ENCODE peak calls at places on chromosomes 12 and 14, in four cellular contexts. One of them, this sample, is unnamed. For H3K4me1, the result is how much of the 10 kb centered on the place peaks cover.

GRCh38 chr12:114529956-114530355 is 124.0 kb upstream of the TBX5 start:
- DNase-seq in neuronal stem cell: no peak
- DNase-seq in H9: no peak
- DNase-seq in K562: no peak
- DNase-seq in this sample: no peak

GRCh38 chr12:117472983-117473382 is 111.6 kb upstream of the NOS1 start:
- DNase-seq in neuronal stem cell: peak
- DNase-seq in K562: peak
- DNase-seq in H9: peak
- DNase-seq in this sample: no peak

GRCh38 chr14:64682173-64682710 is 22.0 kb upstream of the PLEKHG3 start:
- DNase-seq in neuronal stem cell: no peak
- DNase-seq in K562: no peak
- DNase-seq in H9: peak
- DNase-seq in this sample: no peak

GRCh38 chr12:123270380-123271181 is 1.1 kb downstream of the CDK2AP1 start:
- DNase-seq in K562: peak
- DNase-seq in neuronal stem cell: no peak
- DNase-seq in H9: no peak
- DNase-seq in this sample: peak

GRCh38 chr12:2118061-2118460 is 65.3 kb downstream of the CACNA1C start:
- DNase-seq in K562: peak
- DNase-seq in neuronal stem cell: no peak
- DNase-seq in H9: no peak
- DNase-seq in this sample: no peak

GRCh38 chr12:122356192-122356635 is 66.3 kb downstream of the CLIP1 start:
- DNase-seq in neuronal stem cell: peak
- DNase-seq in H9: peak
- DNase-seq in K562: peak
- DNase-seq in this sample: peak

GRCh38 chr12:19530631-19531020 is 91.3 kb downstream of the AEBP2 start:
- DNase-seq in H9: no peak
- DNase-seq in K562: no peak
- DNase-seq in neuronal stem cell: no peak
- DNase-seq in this sample: no peak

GRCh38 chr12:66304296-66304915 is 2.1 kb downstream of the HELB start:
- DNase-seq in H9: no peak
- DNase-seq in K562: no peak
- DNase-seq in neuronal stem cell: no peak
- DNase-seq in this sample: no peak

GRCh38 chr12:106712768-106713167 is 61.7 kb upstream of the RIC8B start:
- DNase-seq in K562: no peak
- DNase-seq in neuronal stem cell: no peak
- DNase-seq in H9: no peak
- DNase-seq in this sample: no peak

GRCh38 chr12:106710143-106710893 is 64.2 kb upstream of the RIC8B start:
- DNase-seq in K562: no peak
- DNase-seq in H9: no peak
- DNase-seq in neuronal stem cell: peak
- DNase-seq in this sample: no peak

GRCh38 chr12:106711316-106711715 is 63.2 kb upstream of the RIC8B start:
- DNase-seq in H9: no peak
- DNase-seq in neuronal stem cell: no peak
- DNase-seq in K562: no peak
- DNase-seq in this sample: no peak

GRCh38 chr12:106705971-106706370 is 68.5 kb upstream of the RIC8B start:
- DNase-seq in neuronal stem cell: no peak
- DNase-seq in H9: no peak
- DNase-seq in K562: no peak
- DNase-seq in this sample: no peak

GRCh38 chr12:106709068-106709511 is 65.4 kb upstream of the RIC8B start:
- DNase-seq in K562: no peak
- DNase-seq in neuronal stem cell: no peak
- DNase-seq in H9: no peak
- DNase-seq in this sample: no peak
- H3K4me2 ChIP-seq in K562: no peak
- H3K4me2 ChIP-seq in neuronal stem cell: no peak
- H3K4me2 ChIP-seq in H9: no peak
- H3K4me2 ChIP-seq in this sample: no peak

GRCh38 chr14:23095196-23096108 is at the start of gene C14orf119:
- DNase-seq in K562: peak
- DNase-seq in neuronal stem cell: peak
- DNase-seq in H9: peak
- DNase-seq in this sample: peak
- H3K4me1 ChIP-seq in K562: under half
- H3K4me1 ChIP-seq in neuronal stem cell: under half
- H3K4me1 ChIP-seq in H9: under half
- H3K4me1 ChIP-seq in this sample: under half

GRCh38 chr14:34330846-34331245 is 131.2 kb downstream of the SPTSSA start:
- DNase-seq in H9: no peak
- DNase-seq in K562: no peak
- DNase-seq in neuronal stem cell: no peak
- DNase-seq in this sample: no peak

GRCh38 chr14:34331728-34332623 is 130.1 kb downstream of the SPTSSA start:
- DNase-seq in K562: peak
- DNase-seq in neuronal stem cell: peak
- DNase-seq in H9: peak
- DNase-seq in this sample: peak

GRCh38 chr14:34325493-34325892 is 136.5 kb downstream of the SPTSSA start:
- DNase-seq in H9: no peak
- DNase-seq in neuronal stem cell: no peak
- DNase-seq in K562: no peak
- DNase-seq in this sample: no peak

GRCh38 chr14:34329281-34329680 is 132.8 kb downstream of the SPTSSA start:
- DNase-seq in H9: no peak
- DNase-seq in K562: no peak
- DNase-seq in neuronal stem cell: no peak
- DNase-seq in this sample: no peak

GRCh38 chr14:34328178-34328577 is 133.9 kb downstream of the SPTSSA start:
- DNase-seq in H9: no peak
- DNase-seq in K562: no peak
- DNase-seq in neuronal stem cell: no peak
- DNase-seq in this sample: no peak
- H3K9ac ChIP-seq in H9: no peak
- H3K9ac ChIP-seq in K562: no peak
- H3K9ac ChIP-seq in neuronal stem cell: no peak
- H3K9ac ChIP-seq in this sample: no peak

DNA sequence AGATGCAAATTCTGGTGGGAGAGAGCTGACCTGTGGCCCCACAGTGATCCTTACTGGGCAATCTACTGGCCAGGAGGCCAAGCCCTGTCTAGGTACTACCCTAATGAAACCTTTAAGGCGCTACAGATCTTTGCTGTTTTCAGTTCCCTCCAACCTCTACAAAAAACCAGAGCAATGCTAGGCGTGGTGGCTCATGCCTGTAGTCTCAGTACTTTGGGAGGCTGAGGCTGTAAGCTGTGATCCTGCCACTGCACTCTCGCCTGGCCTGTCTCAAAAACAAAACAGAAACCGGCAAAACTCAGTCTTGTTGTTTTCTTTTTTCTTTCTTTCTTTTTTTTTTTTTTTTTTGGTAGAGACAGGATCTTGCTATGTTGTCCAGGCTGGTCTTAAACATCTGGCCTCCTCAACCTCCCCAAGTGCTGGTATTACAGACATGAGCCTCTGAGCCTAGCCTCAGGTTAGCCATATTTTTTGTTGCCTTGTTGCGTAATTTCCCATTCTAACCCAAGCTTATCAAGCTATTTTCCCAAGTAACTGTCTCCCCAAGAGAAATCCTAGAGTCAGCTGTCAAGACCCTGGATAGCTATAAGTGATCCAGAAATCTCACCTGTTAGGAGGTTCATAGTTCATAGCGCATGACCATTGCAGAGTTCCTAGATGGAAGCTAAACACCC is 2.8 kb downstream of the ETFBKMT start:
- DNase-seq in H9: no peak
- DNase-seq in K562: no peak
- DNase-seq in neuronal stem cell: no peak
- DNase-seq in this sample: no peak
- H3K4me2 ChIP-seq in H9: no peak
- H3K4me2 ChIP-seq in K562: no peak
- H3K4me2 ChIP-seq in neuronal stem cell: no peak
- H3K4me2 ChIP-seq in this sample: no peak

GRCh38 chr12:109466305-109466704 is 10.8 kb downstream of the KCTD10 start:
- DNase-seq in neuronal stem cell: no peak
- DNase-seq in H9: no peak
- DNase-seq in K562: no peak
- DNase-seq in this sample: no peak
- H3K4me1 ChIP-seq in neuronal stem cell: under half
- H3K4me1 ChIP-seq in H9: under half
- H3K4me1 ChIP-seq in K562: under half
- H3K4me1 ChIP-seq in this sample: under half